ENCODE peak calls at places on chromosomes 2 and 18, in seven cellular contexts. Y is neural progenitor cell, G is tibial artery, M is endodermal cell, C is colonic mucosa, N is transverse colon, P is suprapubic skin. W is an unnamed sample. For H3K4me1, the result is how much of the 10 kb centered on the place peaks cover.

GRCh38 chr2:234405472-234405871 is 91.4 kb downstream of the ARL4C start:
- DNase-seq in Y (no peak), G (no peak), M (no peak), C (no peak), N (no peak), P (no peak), W (no peak)

GRCh38 chr18:41767960-41768359 is 187.1 kb upstream of the PIK3C3 start:
- DNase-seq in Y (peak), G (no peak), M (peak), C (no peak), N (no peak), P (no peak), W (no peak)

GRCh38 chr2:176085861-176086771 is 2.4 kb upstream of the EVX2 start:
- DNase-seq in Y (peak), G (peak), M (peak), C (peak), N (peak), P (no peak), W (no peak)

GRCh38 chr2:12106440-12107080 is 360.1 kb downstream of the LPIN1 start:
- DNase-seq in Y (no peak), G (peak), M (no peak), C (peak), N (peak), P (no peak), W (no peak)

GRCh38 chr2:71865391-71865965 is 282.2 kb downstream of the CYP26B1 start:
- DNase-seq in Y (no peak), G (no peak), M (no peak), C (no peak), N (no peak), P (no peak), W (no peak)

GRCh38 chr18:54206447-54206846 is 18.0 kb downstream of the MBD2 start:
- DNase-seq in Y (no peak), G (no peak), M (no peak), C (no peak), N (no peak), P (no peak), W (no peak)

GRCh38 chr2:12750166-12750905 is 33.6 kb downstream of the TRIB2 start:
- DNase-seq in Y (no peak), G (no peak), M (no peak), C (no peak), N (no peak), P (no peak), W (no peak)

GRCh38 chr2:23617167-23617787 is 232.3 kb downstream of the KLHL29 start:
- DNase-seq in Y (no peak), G (peak), M (no peak), C (no peak), N (peak), P (no peak), W (no peak)

GRCh38 chr2:28753043-28753683 is 1.5 kb downstream of the PPP1CB start:
- DNase-seq in Y (peak), G (peak), M (peak), C (peak), N (peak), P (no peak), W (peak)

GRCh38 chr2:126586321-126586720 is 69.6 kb upstream of the GYPC start:
- DNase-seq in Y (peak), G (no peak), M (no peak), C (no peak), N (no peak), P (no peak), W (no peak)

GRCh38 chr2:96772903-96773675 is 12.4 kb downstream of the CNNM4 start:
- DNase-seq in Y (no peak), G (no peak), M (no peak), C (no peak), N (no peak), P (no peak), W (peak)

GRCh38 chr2:16613475-16613874 is 52.2 kb downstream of the CYRIA start:
- DNase-seq in Y (peak), G (no peak), M (no peak), C (no peak), N (no peak), P (no peak), W (no peak)

GRCh38 chr18:78612801-78613200 is 366.8 kb upstream of the SALL3 start:
- DNase-seq in Y (no peak), G (no peak), M (peak), C (no peak), N (no peak), P (no peak), W (no peak)

GRCh38 chr18:21458788-21459187 is 141.7 kb downstream of the ESCO1 start:
- DNase-seq in Y (no peak), G (no peak), M (no peak), C (no peak), N (no peak), P (no peak), W (no peak)

GRCh38 chr2:197354169-197354558 is 43.6 kb upstream of the ANKRD44 start:
- DNase-seq in Y (no peak), G (no peak), M (no peak), C (no peak), N (no peak), P (no peak), W (peak)

GRCh38 chr18:23822590-23823385 is 133.5 kb downstream of the LAMA3 start:
- DNase-seq in Y (no peak), G (no peak), M (peak), C (no peak), N (no peak), P (no peak), W (no peak)

GRCh38 chr2:206642075-206643025 is at the start of gene FAM237A:
- DNase-seq in Y (peak), G (no peak), M (peak), C (peak), N (no peak), P (no peak), W (peak)

GRCh38 chr2:229715895-229716507 is 1.6 kb upstream of the DNER start:
- DNase-seq in Y (peak), G (no peak), M (peak), C (peak), N (peak), P (no peak), W (peak)

GRCh38 chr2:220228310-220229006 is 601.0 kb downstream of the SLC4A3 start:
- DNase-seq in Y (no peak), G (no peak), M (peak), C (no peak), N (no peak), P (no peak), W (no peak)

GRCh38 chr2:1451451-1451850 is 38.2 kb downstream of the TPO start:
- DNase-seq in Y (no peak), G (no peak), M (no peak), C (no peak), N (no peak), P (no peak), W (no peak)

GRCh38 chr2:20378891-20379519 is 28.4 kb upstream of the PUM2 start:
- DNase-seq in Y (peak), G (peak), M (peak), C (peak), N (peak), P (peak), W (peak)

GRCh38 chr2:117481608-117482007 is 332.9 kb upstream of the DDX18 start:
- DNase-seq in Y (no peak), G (no peak), M (no peak), C (no peak), N (no peak), P (no peak), W (no peak)

GRCh38 chr18:45777393-45777792 is 48.1 kb upstream of the SIGLEC15 start:
- DNase-seq in Y (no peak), G (no peak), M (no peak), C (no peak), N (no peak), P (no peak), W (no peak)

GRCh38 chr2:119005081-119005480 is 63.1 kb downstream of the MARCO start:
- DNase-seq in Y (no peak), G (no peak), M (no peak), C (no peak), N (no peak), P (peak), W (no peak)

GRCh38 chr2:10631405-10631804 is 58.4 kb downstream of the NOL10 start:
- DNase-seq in Y (no peak), G (no peak), M (no peak), C (no peak), N (no peak), P (no peak), W (no peak)

GRCh38 chr2:19810637-19811036 is 91.1 kb downstream of the TTC32 start:
- DNase-seq in Y (no peak), G (no peak), M (no peak), C (no peak), N (no peak), P (no peak), W (no peak)

GRCh38 chr2:236816197-236817170 is 246.9 kb downstream of the ACKR3 start:
- DNase-seq in Y (no peak), G (peak), M (no peak), C (no peak), N (no peak), P (no peak), W (no peak)

GRCh38 chr2:215171151-215171550 is 32.7 kb upstream of the ABCA12 start:
- DNase-seq in Y (no peak), G (no peak), M (no peak), C (no peak), N (no peak), P (no peak), W (peak)

GRCh38 chr2:117785740-117786139 is 28.8 kb upstream of the DDX18 start:
- DNase-seq in Y (peak), G (no peak), M (peak), C (peak), N (peak), P (no peak), W (peak)

GRCh38 chr2:138059967-138060635 is 95.8 kb downstream of the HNMT start:
- DNase-seq in Y (no peak), G (peak), M (no peak), C (no peak), N (no peak), P (no peak), W (peak)

GRCh38 chr2:146295080-146295670 is 1549.7 kb upstream of the ACVR2A start:
- DNase-seq in Y (no peak), G (no peak), M (no peak), C (no peak), N (no peak), P (no peak), W (no peak)

GRCh38 chr18:45014047-45014501 is 333.4 kb downstream of the SETBP1 start:
- DNase-seq in Y (peak), G (peak), M (peak), C (no peak), N (no peak), P (no peak), W (no peak)

GRCh38 chr2:71748227-71748626 is 294.9 kb downstream of the DYSF start:
- DNase-seq in Y (no peak), G (peak), M (no peak), C (no peak), N (no peak), P (no peak), W (no peak)

GRCh38 chr18:10278265-10278664 is 176.2 kb upstream of the APCDD1 start:
- DNase-seq in Y (no peak), G (no peak), M (no peak), C (no peak), N (no peak), P (no peak), W (no peak)

GRCh38 chr2:88307817-88308216 is 137.7 kb downstream of the THNSL2 start:
- DNase-seq in Y (peak), G (no peak), M (peak), C (no peak), N (no peak), P (no peak), W (peak)

GRCh38 chr2:221276033-221276432 is 296.1 kb downstream of the EPHA4 start:
- DNase-seq in Y (no peak), G (no peak), M (no peak), C (no peak), N (no peak), P (no peak), W (no peak)

GRCh38 chr2:170924969-170925368 is 4.1 kb upstream of the GORASP2 start:
- DNase-seq in Y (no peak), G (no peak), M (no peak), C (no peak), N (no peak), P (no peak), W (no peak)

GRCh38 chr2:170926743-170927297 is 2.2 kb upstream of the GORASP2 start:
- DNase-seq in Y (no peak), G (no peak), M (no peak), C (no peak), N (no peak), P (no peak), W (no peak)

GRCh38 chr2:170925923-170926322 is 3.1 kb upstream of the GORASP2 start:
- DNase-seq in Y (no peak), G (no peak), M (no peak), C (no peak), N (no peak), P (no peak), W (no peak)

GRCh38 chr2:170923799-170924198 is 5.3 kb upstream of the GORASP2 start:
- DNase-seq in Y (no peak), G (no peak), M (no peak), C (no peak), N (no peak), P (no peak), W (no peak)

DNA sequence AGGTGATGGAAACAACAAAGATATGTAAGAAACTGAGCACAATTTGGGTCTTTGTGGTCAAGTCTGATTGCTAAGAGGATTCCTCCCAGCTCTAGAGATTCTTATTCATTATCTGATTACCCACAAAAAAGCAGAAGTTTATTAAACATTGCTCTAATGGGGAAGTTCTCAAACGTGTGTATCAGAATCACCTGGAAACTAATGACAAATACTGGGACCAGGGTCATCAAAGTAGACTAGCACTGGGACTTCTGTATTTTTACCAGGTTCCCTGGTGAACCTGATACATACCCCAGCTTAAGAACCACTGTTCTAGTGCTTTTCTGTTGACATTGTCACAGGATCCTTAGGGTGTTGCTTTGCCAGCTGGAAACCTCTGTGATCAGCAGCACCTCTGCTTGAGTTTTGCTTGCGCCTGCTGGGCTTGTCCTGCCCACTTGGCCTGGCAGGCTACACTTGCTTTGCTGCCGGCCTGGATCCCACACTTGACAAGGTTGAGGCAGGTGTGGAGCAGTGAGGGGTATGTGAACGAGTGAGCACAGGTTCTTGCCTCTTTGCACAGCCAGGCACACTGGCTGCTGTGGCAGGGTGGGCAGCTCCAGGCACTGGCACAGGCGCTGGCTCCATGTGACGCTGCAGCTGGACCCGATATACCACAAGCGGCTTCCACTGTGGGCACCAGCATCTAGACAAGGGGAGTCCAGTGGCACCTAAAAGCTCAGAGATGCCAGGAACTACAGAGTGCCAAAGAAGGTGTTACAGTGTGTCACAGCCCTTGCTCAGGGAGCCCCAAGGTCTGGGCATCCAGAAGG is 6.2 kb upstream of the GORASP2 start:
- DNase-seq in Y (no peak), G (no peak), M (no peak), C (no peak), N (no peak), P (no peak), W (no peak)
- H3K4me1 ChIP-seq in Y (under half), G (under half), M (under half), C (under half), N (under half), P (under half), W (under half)

GRCh38 chr2:42853571-42854206 is 61.3 kb upstream of the HAAO start:
- DNase-seq in Y (no peak), G (peak), M (no peak), C (no peak), N (no peak), P (no peak), W (no peak)

GRCh38 chr2:42855221-42855970 is 63.0 kb upstream of the HAAO start:
- DNase-seq in Y (no peak), G (peak), M (no peak), C (no peak), N (no peak), P (no peak), W (no peak)

GRCh38 chr2:42852798-42853197 is 60.4 kb upstream of the HAAO start:
- DNase-seq in Y (no peak), G (peak), M (no peak), C (no peak), N (no peak), P (no peak), W (no peak)

GRCh38 chr2:42856106-42856860 is 63.9 kb upstream of the HAAO start:
- DNase-seq in Y (no peak), G (peak), M (no peak), C (no peak), N (no peak), P (no peak), W (no peak)

DNA sequence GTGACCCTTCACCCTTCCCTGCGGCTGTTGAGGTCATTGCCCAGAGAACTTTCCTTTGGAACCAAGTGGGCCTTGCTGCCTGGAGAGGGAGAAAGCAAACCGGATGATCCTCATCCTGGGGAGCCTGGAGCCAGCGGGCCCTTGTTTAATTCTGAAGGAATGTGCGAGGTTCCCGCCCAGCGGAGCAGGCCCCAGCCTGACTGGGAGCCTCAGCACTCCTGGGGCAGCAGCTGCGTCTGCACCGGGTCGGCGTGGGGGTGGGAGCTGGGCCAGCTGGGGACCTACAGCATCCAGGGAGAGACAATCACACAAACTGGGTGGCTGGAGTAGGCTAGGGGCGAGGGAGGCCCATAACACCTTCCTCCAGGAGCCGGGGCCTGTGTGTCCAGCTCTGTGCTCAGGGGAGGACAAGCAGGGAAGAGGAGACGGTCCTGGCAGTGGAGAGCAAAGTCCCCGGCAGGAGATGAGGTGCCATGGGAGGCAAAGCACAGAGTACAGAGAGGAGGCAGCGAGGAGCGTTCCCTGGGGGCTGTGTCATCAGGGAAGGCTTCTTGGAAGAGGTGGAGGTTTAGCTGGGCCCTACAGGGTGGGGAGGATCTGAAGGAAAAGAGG is 61.9 kb upstream of the HAAO start:
- DNase-seq in Y (peak), G (peak), M (no peak), C (no peak), N (peak), P (no peak), W (no peak)
- H3K4me1 ChIP-seq in Y (under half), G (under half), M (under half), C (under half), N (under half), P (half or more), W (under half)

GRCh38 chr18:50190926-50191325 is 4.0 kb downstream of the MYO5B start:
- DNase-seq in Y (no peak), G (no peak), M (no peak), C (no peak), N (no peak), P (no peak), W (no peak)

GRCh38 chr18:50195689-50196088 is 742 bp upstream of the MYO5B start:
- DNase-seq in Y (no peak), G (no peak), M (no peak), C (no peak), N (peak), P (no peak), W (no peak)

GRCh38 chr18:50193796-50194622 is 938 bp downstream of the MYO5B start:
- DNase-seq in Y (peak), G (no peak), M (peak), C (peak), N (peak), P (no peak), W (peak)

GRCh38 chr18:50194623-50195532 is at the start of gene MYO5B:
- DNase-seq in Y (peak), G (no peak), M (peak), C (peak), N (peak), P (no peak), W (peak)

DNA sequence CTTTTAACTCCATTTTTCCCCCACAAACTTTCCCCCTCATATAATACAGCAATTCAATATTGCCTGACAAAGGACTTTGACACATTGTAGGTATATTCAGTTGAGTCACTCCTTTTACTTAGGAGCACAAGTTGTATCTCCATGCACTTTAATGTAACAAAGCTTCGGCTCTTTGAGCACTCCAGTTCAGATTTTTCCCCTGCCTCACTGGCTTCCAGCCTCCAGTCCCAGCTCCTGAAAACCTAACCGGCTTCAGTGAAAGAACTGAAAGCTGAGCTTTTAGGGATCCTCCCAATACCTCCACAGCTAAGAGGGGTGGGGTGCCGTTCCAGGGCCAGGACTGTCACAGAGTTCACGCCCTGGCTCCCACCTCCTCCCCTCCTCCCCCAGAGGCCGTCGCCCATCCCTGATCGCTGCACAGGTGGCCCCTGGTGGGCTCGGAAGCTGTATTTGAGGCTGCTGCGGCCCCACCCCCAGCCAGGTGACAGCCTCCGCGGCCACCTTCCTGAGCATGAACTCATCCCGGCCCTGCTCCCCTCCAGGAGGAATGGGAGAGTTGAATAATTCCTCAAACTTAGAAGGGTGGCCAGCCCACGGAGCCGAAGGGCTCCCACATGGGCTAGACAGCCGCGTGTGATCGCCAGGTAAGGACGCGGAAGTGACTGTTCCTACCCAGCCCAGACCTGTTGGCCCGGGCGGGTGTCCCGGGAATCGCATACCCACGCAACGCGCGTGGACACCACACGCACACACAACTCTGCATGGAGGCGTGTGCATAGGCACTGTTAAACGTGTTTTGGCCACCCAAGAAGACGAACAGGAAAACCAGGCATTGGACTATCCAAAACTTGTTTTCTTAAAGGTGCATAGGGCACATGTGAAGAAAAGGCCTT is 1.8 kb downstream of the MYO5B start:
- DNase-seq in Y (peak), G (no peak), M (peak), C (peak), N (peak), P (no peak), W (peak)
- H3K4me1 ChIP-seq in Y (under half), G (under half), M (under half), C (under half), N (under half), P (under half), W (under half)

GRCh38 chr2:190535119-190535439 is 557 bp upstream of the NEMP2 start:
- DNase-seq in Y (no peak), G (no peak), M (no peak), C (no peak), N (no peak), P (no peak), W (no peak)

GRCh38 chr2:190533968-190534309 is 583 bp downstream of the NEMP2 start:
- DNase-seq in Y (no peak), G (no peak), M (no peak), C (peak), N (no peak), P (no peak), W (peak)

GRCh38 chr2:190534310-190535118 is at the start of gene NEMP2:
- DNase-seq in Y (peak), G (peak), M (peak), C (peak), N (peak), P (peak), W (peak)

GRCh38 chr2:190532581-190532980 is 1.9 kb downstream of the NEMP2 start:
- DNase-seq in Y (no peak), G (no peak), M (no peak), C (no peak), N (no peak), P (no peak), W (no peak)

GRCh38 chr2:190533175-190533967 is 1.2 kb downstream of the NEMP2 start:
- DNase-seq in Y (no peak), G (no peak), M (no peak), C (no peak), N (peak), P (no peak), W (no peak)
- H3K4me1 ChIP-seq in Y (under half), G (half or more), M (under half), C (under half), N (under half), P (under half), W (under half)